ENCODE peak calls at places on chromosomes 11 and 22, in nine cellular contexts. K is stimulated activated CD4-positive, alpha-beta T cell treated with anti-CD3 and anti-CD28 coated beads, Interleukin-12 subunit alpha, Interleukin-12 subunit beta, amount 100 ng/mL, for 48 hours; C is aorta; B is stimulated activated effector memory CD8-positive, alpha-beta T cell treated with anti-CD3 and anti-CD28 coated beads, Interleukin-12 subunit alpha, Interleukin-12 subunit beta, amount 100 ng/mL, for 72 hours; I is psoas muscle; Y is endothelial cell; X is AG09309; E is NCI-H774; N is HCT116. L is an unnamed sample.

GRCh38 chr11:126146454-126147192 is 64.8 kb downstream of the RPUSD4 start:
- DNase-seq in K (no peak), C (peak; percentile 26), B (no peak), I (no peak), Y (no peak), X (no peak), E (peak; percentile 46), N (no peak), L (peak; percentile 94)

GRCh38 chr22:27100789-27101188 is 443.4 kb downstream of the MIAT start:
- DNase-seq in K (no peak), C (no peak), B (no peak), I (no peak), Y (peak; percentile 47), X (no peak), E (no peak), N (no peak), L (peak; percentile 46)

GRCh38 chr11:35424157-35424945 is 5.0 kb upstream of the SLC1A2 start:
- DNase-seq in K (no peak), C (no peak), B (no peak), I (no peak), Y (no peak), X (peak; percentile 53), E (no peak), N (no peak), L (no peak)

GRCh38 chr11:42976636-42977217 is 335.1 kb upstream of the API5 start:
- DNase-seq in K (no peak), C (no peak), B (no peak), I (no peak), Y (no peak), X (no peak), E (no peak), N (no peak), L (peak; percentile 47)

GRCh38 chr11:2270322-2271076 is at the start of gene ASCL2:
- DNase-seq in K (no peak), C (no peak), B (peak; percentile 58), I (peak; percentile 46), Y (peak; percentile 4), X (no peak), E (no peak), N (no peak), L (no peak)

GRCh38 chr11:15198284-15198683 is 83.6 kb downstream of the INSC start:
- DNase-seq in K (no peak), C (no peak), B (no peak), I (no peak), Y (no peak), X (no peak), E (no peak), N (no peak), L (no peak)

GRCh38 chr11:44358713-44359112 is 48.8 kb upstream of the ALX4 start:
- DNase-seq in K (no peak), C (no peak), B (no peak), I (no peak), Y (no peak), X (no peak), E (no peak), N (no peak), L (no peak)

GRCh38 chr11:120880791-120881190 is 143.1 kb upstream of the TBCEL start:
- DNase-seq in K (no peak), C (no peak), B (no peak), I (no peak), Y (no peak), X (no peak), E (no peak), N (no peak), L (no peak)

GRCh38 chr22:48489551-48490512 is 1337.8 kb downstream of the BRD1 start:
- DNase-seq in K (no peak), C (peak; percentile 74), B (no peak), I (no peak), Y (peak; percentile 47), X (no peak), E (no peak), N (no peak), L (peak; percentile 3)

GRCh38 chr11:76654980-76655379 is 15.6 kb downstream of the LRRC32 start:
- DNase-seq in K (no peak), C (no peak), B (no peak), I (no peak), Y (no peak), X (no peak), E (no peak), N (no peak), L (no peak)

GRCh38 chr11:986270-986951 is 50.1 kb downstream of the MUC6 start:
- DNase-seq in K (no peak), C (no peak), B (no peak), I (no peak), Y (no peak), X (no peak), E (no peak), N (no peak), L (no peak)

GRCh38 chr11:46554205-46555162 is 39.3 kb downstream of the AMBRA1 start:
- DNase-seq in K (no peak), C (no peak), B (no peak), I (no peak), Y (no peak), X (peak; percentile 57), E (no peak), N (peak; percentile 80), L (no peak)

GRCh38 chr11:65719887-65720236 is 736 bp downstream of the RNASEH2C start:
- DNase-seq in K (peak; percentile 19), C (peak; percentile 83), B (no peak), I (no peak), Y (peak; percentile 30), X (no peak), E (no peak), N (no peak), L (no peak)

GRCh38 chr11:132911186-132911585 is 621.1 kb downstream of the OPCML start:
- DNase-seq in K (no peak), C (no peak), B (no peak), I (no peak), Y (no peak), X (no peak), E (no peak), N (no peak), L (no peak)

GRCh38 chr11:45607995-45608394 is 57.4 kb downstream of the CHST1 start:
- DNase-seq in K (no peak), C (no peak), B (no peak), I (no peak), Y (no peak), X (no peak), E (no peak), N (no peak), L (no peak)

GRCh38 chr22:27238935-27239510 is 562.5 kb downstream of the MN1 start:
- DNase-seq in K (no peak), C (peak; percentile 96), B (no peak), I (peak; percentile 85), Y (no peak), X (peak; percentile 89), E (no peak), N (no peak), L (no peak)

GRCh38 chr22:46057206-46057605 is 80.2 kb upstream of the WNT7B start:
- DNase-seq in K (no peak), C (no peak), B (no peak), I (peak; percentile 62), Y (no peak), X (no peak), E (no peak), N (no peak), L (peak; percentile 37)

GRCh38 chr11:125514336-125515101 is 18.5 kb upstream of the FEZ1 start:
- DNase-seq in K (peak; percentile 39), C (no peak), B (peak; percentile 71), I (no peak), Y (no peak), X (peak; percentile 55), E (no peak), N (no peak), L (no peak)

GRCh38 chr22:49507607-49508292 is 319.9 kb downstream of the BRD1 start:
- DNase-seq in K (no peak), C (peak; percentile 61), B (no peak), I (no peak), Y (no peak), X (no peak), E (no peak), N (no peak), L (no peak)

GRCh38 chr11:129639300-129639699 is 176.3 kb upstream of the TMEM45B start:
- DNase-seq in K (peak; percentile 25), C (no peak), B (no peak), I (no peak), Y (no peak), X (peak; percentile 87), E (no peak), N (peak; percentile 96), L (no peak)

GRCh38 chr11:12724301-12725046 is 50.3 kb downstream of the TEAD1 start:
- DNase-seq in K (no peak), C (peak; percentile 82), B (no peak), I (peak; percentile 66), Y (no peak), X (no peak), E (peak; percentile 90), N (peak; percentile 92), L (peak; percentile 97)

GRCh38 chr11:19393941-19394340 is 153.2 kb upstream of the E2F8 start:
- DNase-seq in K (no peak), C (no peak), B (no peak), I (no peak), Y (no peak), X (no peak), E (no peak), N (no peak), L (no peak)

GRCh38 chr11:67056267-67056639 is 394 bp upstream of the RHOD start:
- DNase-seq in K (no peak), C (no peak), B (no peak), I (no peak), Y (no peak), X (no peak), E (no peak), N (no peak), L (no peak)

GRCh38 chr11:1785749-1786261 is 22.1 kb upstream of the CTSD start:
- DNase-seq in K (no peak), C (no peak), B (no peak), I (no peak), Y (no peak), X (no peak), E (no peak), N (no peak), L (no peak)

GRCh38 chr22:46598224-46598623 is 22.0 kb upstream of the GRAMD4 start:
- DNase-seq in K (no peak), C (no peak), B (no peak), I (no peak), Y (no peak), X (no peak), E (no peak), N (no peak), L (no peak)

GRCh38 chr11:1336836-1337646 is 27.6 kb upstream of the TOLLIP start:
- DNase-seq in K (no peak), C (peak; percentile 87), B (peak; percentile 71), I (peak; percentile 83), Y (peak; percentile 26), X (no peak), E (no peak), N (no peak), L (no peak)

GRCh38 chr11:8682219-8683114 is at the start of the genes RPL27A and TRIM66:
- DNase-seq in K (peak; percentile 98), C (peak; percentile 100), B (peak; percentile 100), I (peak; percentile 100), Y (peak; percentile 100), X (peak; percentile 72), E (peak; percentile 93), N (peak; percentile 90), L (peak; percentile 97)

GRCh38 chr11:123707606-123708205 is 33.8 kb downstream of the ZNF202 start:
- DNase-seq in K (peak; percentile 32), C (no peak), B (peak; percentile 56), I (no peak), Y (peak; percentile 73), X (no peak), E (peak; percentile 76), N (peak; percentile 57), L (peak; percentile 77)

GRCh38 chr11:35116762-35117588 is 22.0 kb upstream of the CD44 start:
- DNase-seq in K (no peak), C (no peak), B (no peak), I (peak; percentile 52), Y (no peak), X (peak; percentile 71), E (no peak), N (no peak), L (no peak)

GRCh38 chr11:114725623-114726022 is 47.3 kb downstream of the NXPE2 start:
- DNase-seq in K (no peak), C (no peak), B (no peak), I (no peak), Y (no peak), X (no peak), E (no peak), N (no peak), L (no peak)

GRCh38 chr11:1624621-1625020 is 2.7 kb upstream of the KRTAP5-4 start:
- DNase-seq in K (no peak), C (no peak), B (no peak), I (peak; percentile 11), Y (no peak), X (no peak), E (no peak), N (no peak), L (no peak)

L was measured in NCI-H1105.